ENCODE peak calls at places on chromosome 4, in ten cellular contexts. N is heart left ventricle, M is right atrium auricular region, E is transverse colon, Y is dorsolateral prefrontal cortex, L is GM20000, A is stomach, Z is ovary, K is HFFc6, C is neural crest cell. J is an unnamed sample.
A peak's percentile ranks its signal among the peaks of the same experiment; 100 is the strongest.

GRCh38 chr4:119130365-119131065 is 5.1 kb upstream of the MYOZ2 start:
- DNase-seq in N (no peak), M (no peak), E (no peak), Y (no peak), L (no peak), A (no peak), Z (no peak), K (no peak), C (no peak), J (no peak)

GRCh38 chr4:176359590-176359989 is 39.8 kb downstream of the SPCS3 start:
- DNase-seq in N (no peak), M (no peak), E (no peak), Y (no peak), L (no peak), A (no peak), Z (no peak), K (peak; percentile 77), C (no peak), J (no peak)

GRCh38 chr4:109552240-109552639 is 7.8 kb upstream of the MCUB start:
- DNase-seq in N (no peak), M (no peak), E (no peak), Y (no peak), L (no peak), A (no peak), Z (no peak), K (no peak), C (no peak), J (no peak)

GRCh38 chr4:15434086-15434485 is 6.3 kb downstream of the C1QTNF7 start:
- DNase-seq in N (no peak), M (no peak), E (no peak), Y (no peak), L (no peak), A (no peak), Z (no peak), K (no peak), C (no peak), J (no peak)

GRCh38 chr4:149017022-149017734 is 575.0 kb upstream of the NR3C2 start:
- DNase-seq in N (no peak), M (no peak), E (no peak), Y (no peak), L (no peak), A (no peak), Z (no peak), K (no peak), C (no peak), J (no peak)

GRCh38 chr4:15374697-15375096 is 53.1 kb upstream of the C1QTNF7 start:
- DNase-seq in N (no peak), M (no peak), E (no peak), Y (no peak), L (no peak), A (no peak), Z (peak; percentile 25), K (no peak), C (no peak), J (no peak)

GRCh38 chr4:100162027-100162685 is 28.1 kb downstream of the DDIT4L start:
- DNase-seq in N (no peak), M (no peak), E (no peak), Y (no peak), L (no peak), A (no peak), Z (no peak), K (no peak), C (no peak), J (no peak)

GRCh38 chr4:86934147-86934771 is 552 bp upstream of the AFF1 start:
- DNase-seq in N (no peak), M (no peak), E (peak; percentile 9), Y (no peak), L (no peak), A (no peak), Z (no peak), K (no peak), C (no peak), J (no peak)

GRCh38 chr4:153912296-153912695 is 123.4 kb upstream of the SFRP2 start:
- DNase-seq in N (no peak), M (no peak), E (no peak), Y (no peak), L (no peak), A (no peak), Z (no peak), K (no peak), C (no peak), J (no peak)

GRCh38 chr4:87092389-87093141 is 127.9 kb downstream of the KLHL8 start:
- DNase-seq in N (peak; percentile 76), M (no peak), E (peak; percentile 77), Y (peak; percentile 50), L (peak; percentile 22), A (peak; percentile 72), Z (no peak), K (peak; percentile 89), C (no peak), J (no peak)

GRCh38 chr4:15459706-15460105 is 10.0 kb upstream of the CC2D2A start:
- DNase-seq in N (no peak), M (no peak), E (no peak), Y (no peak), L (no peak), A (no peak), Z (no peak), K (no peak), C (no peak), J (no peak)

GRCh38 chr4:105951198-105951597 is 55.9 kb downstream of the NPNT start:
- DNase-seq in N (no peak), M (no peak), E (no peak), Y (no peak), L (no peak), A (no peak), Z (no peak), K (peak; percentile 46), C (no peak), J (no peak)

DNA sequence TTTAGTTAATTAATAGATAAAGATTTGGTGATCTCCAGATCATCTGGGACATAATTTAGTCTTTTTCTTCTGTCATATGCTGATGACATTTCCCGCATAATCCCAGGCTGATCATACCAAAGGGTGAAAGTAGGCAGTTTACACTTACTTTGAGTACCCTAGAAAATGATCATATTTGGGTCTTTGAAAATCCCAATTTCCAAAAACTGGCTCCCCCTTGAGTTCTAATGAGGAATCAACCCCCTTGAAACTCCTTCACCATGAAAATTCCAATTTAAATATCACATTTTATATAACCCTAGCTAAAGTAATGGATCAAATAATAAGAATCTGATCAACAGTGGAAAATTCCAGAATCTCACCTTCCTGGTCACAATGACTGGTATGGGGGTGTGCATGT is 223.4 kb downstream of the NAF1 start:
- DNase-seq in N (no peak), M (no peak), E (no peak), Y (no peak), L (no peak), A (no peak), Z (no peak), K (no peak), C (no peak), J (no peak)
- TF ChIP-seq CTCF in N (no peak), M (no peak), E (no peak), Y (no peak), L (no peak), A (no peak), Z (no peak), K (no peak), C (no peak), J (no peak)

GRCh38 chr4:60461551-60461950 is 738.6 kb upstream of the ADGRL3 start:
- DNase-seq in N (no peak), M (no peak), E (no peak), Y (no peak), L (no peak), A (no peak), Z (no peak), K (no peak), C (no peak), J (no peak)

DNA sequence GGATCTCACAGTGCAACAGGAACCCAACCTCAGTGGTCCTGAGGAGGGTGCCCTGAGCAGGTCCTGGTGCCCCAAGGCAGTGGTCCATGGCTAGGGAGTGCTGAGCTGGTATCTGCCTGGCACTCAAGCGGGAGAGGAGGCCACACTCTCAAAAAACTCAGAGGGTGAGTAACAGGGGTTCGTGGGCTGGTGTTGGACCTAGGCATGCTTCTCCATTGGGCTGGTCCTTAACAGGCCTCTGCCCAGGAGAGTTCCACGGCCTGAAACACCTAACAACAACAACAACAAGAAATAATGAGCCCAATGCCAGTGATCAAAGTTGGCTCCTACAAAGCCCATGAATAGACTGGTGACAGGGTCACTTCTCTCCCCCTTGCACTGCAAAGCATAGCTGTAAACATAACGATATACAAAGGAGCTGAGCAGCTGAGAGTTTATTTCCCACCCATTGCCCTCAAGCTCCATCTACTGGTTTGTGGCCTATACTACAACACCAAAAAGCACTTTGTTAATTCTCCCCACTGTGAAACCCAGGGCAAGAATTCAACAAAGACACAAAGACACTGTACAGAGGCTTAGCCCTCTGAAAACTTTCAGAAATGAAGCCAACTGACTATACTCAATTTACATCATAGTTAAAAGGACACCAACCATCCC is 736.2 kb upstream of the ADGRL3 start:
- DNase-seq in N (no peak), M (no peak), E (no peak), Y (no peak), L (no peak), A (no peak), Z (no peak), K (peak; percentile 9), C (no peak), J (no peak)
- TF ChIP-seq CTCF in N (no peak), M (no peak), E (no peak), Y (no peak), L (no peak), A (no peak), Z (no peak), K (peak; percentile 68), C (peak; percentile 37), J (no peak)

DNA sequence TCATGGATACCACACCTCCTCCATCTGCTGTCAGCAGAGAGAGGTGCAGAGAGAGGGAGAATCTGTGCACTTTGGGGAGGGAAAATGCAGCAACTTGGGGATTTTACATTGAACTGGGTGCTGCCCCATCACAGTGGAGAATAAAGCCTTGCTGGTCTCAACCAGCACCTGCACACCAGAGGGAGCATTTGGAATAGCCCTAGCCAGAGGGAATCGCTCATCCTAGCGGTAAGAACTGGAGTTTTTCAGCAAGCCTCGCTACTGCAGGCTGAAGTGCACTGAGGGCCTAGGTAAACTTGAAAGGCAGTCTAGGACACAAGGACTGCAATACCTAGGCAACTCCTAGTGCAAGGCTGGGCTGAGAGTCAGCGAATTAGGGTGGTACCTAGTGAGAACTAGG is 148.7 kb downstream of the KDR start:
- DNase-seq in N (no peak), M (no peak), E (no peak), Y (no peak), L (no peak), A (no peak), Z (no peak), K (no peak), C (no peak), J (no peak)
- TF ChIP-seq CTCF in N (no peak), M (no peak), E (no peak), Y (no peak), L (no peak), A (no peak), Z (no peak), K (no peak), C (no peak), J (no peak)

DNA sequence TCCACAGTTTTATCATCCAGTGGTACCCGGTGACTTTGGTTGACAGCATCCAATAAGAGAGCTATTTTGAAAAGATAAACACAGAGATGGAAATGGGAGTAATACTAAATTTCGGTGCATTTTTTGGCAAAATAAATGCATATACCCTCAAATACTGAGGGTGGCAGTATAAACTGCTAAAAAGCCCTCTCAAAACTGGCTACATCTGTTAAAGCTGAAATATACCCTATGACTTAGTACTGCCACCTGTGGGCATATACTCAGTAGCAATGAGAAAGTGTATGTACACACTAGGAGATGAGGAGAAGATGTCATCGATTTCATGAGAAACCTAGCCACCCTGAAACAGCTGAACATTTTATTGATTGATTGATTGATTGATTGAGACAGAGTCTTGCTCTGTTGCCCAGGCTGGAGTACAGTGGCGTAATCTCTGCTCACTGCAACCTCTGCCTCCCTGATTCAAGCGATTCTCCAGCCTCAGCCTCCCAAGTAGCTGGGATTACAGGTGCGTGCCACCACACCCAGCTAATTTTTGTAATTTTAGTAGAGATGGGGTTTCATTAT is 12.2 kb upstream of the TMEM128 start:
- DNase-seq in N (no peak), M (no peak), E (no peak), Y (no peak), L (peak; percentile 36), A (no peak), Z (no peak), K (peak; percentile 82), C (no peak), J (peak; percentile 10)
- TF ChIP-seq CTCF in N (no peak), M (no peak), E (peak; percentile 11), Y (peak; percentile 27), L (no peak), A (no peak), Z (peak; percentile 26), K (peak; percentile 77), C (peak; percentile 44), J (peak; percentile 54)

J was measured in activated CD8-positive, alpha-beta T cell treated with anti-CD3 and anti-CD28 coated beads for 36 hours.